ENCODE peak calls at places on chromosomes 6 and 20, in six cellular contexts. K is fibroblast of pulmonary artery, U is pancreas, H is heart right ventricle, J is fibroblast of mammary gland, N is SK-N-SH. I is an unnamed sample.

GRCh38 chr6:85323435-85324040 is 126.3 kb upstream of the NT5E start:
- DNase-seq in J (peak), K (peak), N (peak), U (peak), H (peak), I (peak)

GRCh38 chr6:43952746-43953145 is 174.5 kb downstream of the MRPL14 start:
- DNase-seq in K (no peak), U (peak), J (no peak), H (no peak), N (no peak), I (no peak)

GRCh38 chr6:91428953-91429560 is 842.2 kb upstream of the MAP3K7 start:
- DNase-seq in K (no peak), J (no peak), U (no peak), N (no peak), H (no peak), I (no peak)

GRCh38 chr6:56076033-56076432 is 171.3 kb downstream of the COL21A1 start:
- DNase-seq in H (no peak), U (no peak), K (peak), N (no peak), J (no peak), I (no peak)

GRCh38 chr6:42375905-42376304 is 75.8 kb downstream of the TRERF1 start:
- DNase-seq in H (no peak), K (no peak), J (no peak), U (no peak), N (no peak), I (no peak)

GRCh38 chr6:121520337-121521163 is 85.1 kb downstream of the GJA1 start:
- DNase-seq in K (peak), N (no peak), H (no peak), J (peak), U (no peak), I (no peak)

GRCh38 chr6:156876302-156876701 is 99.1 kb downstream of the ARID1B start:
- DNase-seq in J (peak), N (peak), U (no peak), H (peak), K (no peak), I (no peak)

GRCh38 chr6:43971776-43972126 is 155.5 kb downstream of the MRPL14 start:
- DNase-seq in J (no peak), N (no peak), U (peak), H (no peak), K (no peak), I (no peak)

GRCh38 chr6:147268254-147268653 is 64.0 kb downstream of the STXBP5 start:
- DNase-seq in H (no peak), N (no peak), K (peak), U (no peak), J (peak), I (no peak)

GRCh38 chr6:170296746-170297576 is 6.1 kb upstream of the DLL1 start:
- DNase-seq in U (no peak), K (no peak), N (peak), J (no peak), H (no peak), I (no peak)

GRCh38 chr20:53945478-53945877 is 124.9 kb downstream of the BCAS1 start:
- DNase-seq in N (no peak), U (no peak), K (no peak), J (no peak), H (no peak), I (no peak)

GRCh38 chr20:20814685-20815084 is 102.2 kb upstream of the RALGAPA2 start:
- DNase-seq in K (no peak), J (peak), N (no peak), U (no peak), H (no peak), I (no peak)

GRCh38 chr6:84514089-84514971 is 250.1 kb downstream of the TBX18 start:
- DNase-seq in K (no peak), N (no peak), H (no peak), U (no peak), J (no peak), I (no peak)

GRCh38 chr20:6613280-6613861 is 154.1 kb upstream of the BMP2 start:
- DNase-seq in N (no peak), K (no peak), H (no peak), J (no peak), U (no peak), I (no peak)

GRCh38 chr20:6533828-6534388 is 233.6 kb upstream of the BMP2 start:
- DNase-seq in N (no peak), H (no peak), J (peak), U (no peak), K (peak), I (no peak)

GRCh38 chr6:63872233-63872632 is 236.6 kb downstream of the PHF3 start:
- DNase-seq in N (no peak), K (no peak), U (no peak), H (no peak), J (no peak), I (no peak)

GRCh38 chr6:45074423-45074822 is 253.7 kb upstream of the RUNX2 start:
- DNase-seq in K (peak), H (no peak), U (no peak), J (no peak), N (no peak), I (no peak)

GRCh38 chr6:135358251-135358821 is 139.2 kb downstream of the AHI1 start:
- DNase-seq in K (peak), H (no peak), N (no peak), J (peak), U (no peak), I (no peak)

GRCh38 chr20:18223399-18223798 is 64.9 kb upstream of the ZNF133 start:
- DNase-seq in U (no peak), K (no peak), H (no peak), J (no peak), N (no peak), I (no peak)

GRCh38 chr6:62808575-62809293 is 402.5 kb upstream of the FKBP1C start:
- DNase-seq in H (no peak), U (no peak), N (no peak), K (no peak), J (no peak), I (no peak)

GRCh38 chr6:10030942-10031537 is 383.8 kb downstream of the TFAP2A start:
- DNase-seq in H (no peak), U (no peak), K (no peak), J (no peak), N (peak), I (peak)

GRCh38 chr20:4335722-4336121 is 320.4 kb upstream of the RNF24 start:
- DNase-seq in J (no peak), N (no peak), U (no peak), K (no peak), H (no peak), I (no peak)

GRCh38 chr6:842141-842540 is 149.2 kb upstream of the EXOC2 start:
- DNase-seq in K (no peak), J (no peak), N (no peak), H (no peak), U (no peak), I (no peak)

GRCh38 chr6:46263709-46264091 is 92.9 kb upstream of the ENPP5 start:
- DNase-seq in N (no peak), U (no peak), J (peak), H (no peak), K (peak), I (no peak)

GRCh38 chr6:151490996-151491395 is 2.8 kb upstream of the CCDC170 start:
- DNase-seq in J (peak), H (no peak), N (no peak), U (no peak), K (no peak), I (no peak)

GRCh38 chr20:4512891-4513550 is 208.7 kb upstream of the PRND start:
- DNase-seq in H (no peak), J (peak), N (no peak), U (no peak), K (peak), I (no peak)

GRCh38 chr6:5302995-5303622 is 41.8 kb downstream of the FARS2 start:
- DNase-seq in H (peak), N (no peak), J (peak), U (peak), K (peak), I (peak)
- TF ChIP-seq CTCF in H (peak), N (no peak), J (peak), U (peak), K (peak), I (peak)

DNA sequence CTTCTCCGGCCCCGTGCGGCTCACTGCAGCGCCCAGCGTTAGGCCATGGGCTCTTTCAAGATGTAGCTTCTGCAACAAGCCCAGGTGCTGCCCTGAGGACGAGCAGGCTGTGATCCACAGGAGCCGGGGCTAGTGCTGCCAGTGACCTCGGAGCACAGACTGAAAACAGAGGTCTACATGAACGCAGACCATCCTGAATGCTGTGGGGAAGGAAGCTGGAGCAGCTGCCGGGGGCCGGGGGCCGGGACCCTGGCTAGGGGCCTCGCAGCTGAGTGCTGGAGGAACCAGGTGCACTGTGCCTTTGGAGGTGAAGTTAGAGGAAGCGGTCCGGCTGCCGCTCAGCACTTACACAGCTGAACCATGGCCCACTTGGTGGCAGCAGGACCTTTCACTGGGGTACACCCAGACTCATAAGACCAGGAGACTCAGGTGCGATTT is 58.9 kb upstream of the MPC1 start:
- DNase-seq in N (no peak), K (no peak), U (no peak), J (no peak), H (no peak), I (no peak)
- TF ChIP-seq CTCF in N (no peak), K (no peak), U (no peak), J (no peak), H (no peak), I (no peak)

GRCh38 chr20:45487231-45487635 is 17.7 kb downstream of the WFDC2 start:
- DNase-seq in J (no peak), H (no peak), N (peak), U (no peak), K (no peak), I (peak)
- TF ChIP-seq CTCF in J (no peak), H (no peak), N (peak), U (no peak), K (no peak), I (peak)

DNA sequence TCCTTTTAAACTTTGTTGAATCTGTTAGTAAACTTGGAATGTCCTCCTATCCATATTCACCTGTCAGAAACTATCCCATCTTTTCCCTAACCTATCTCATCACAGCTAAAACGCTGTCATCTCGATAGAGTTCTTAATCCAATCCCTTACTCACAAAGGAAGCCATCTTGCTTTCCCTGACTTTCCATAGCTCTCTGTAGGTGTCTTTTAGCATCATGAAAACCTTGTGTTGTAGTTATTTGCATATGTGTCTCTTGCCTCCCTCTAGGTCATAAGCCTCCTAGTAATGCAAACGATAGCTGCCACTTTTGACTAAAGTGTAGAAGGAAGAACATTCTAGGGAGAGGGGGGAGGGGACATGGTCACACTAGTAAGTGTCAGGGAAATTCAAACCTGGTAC is 283.6 kb downstream of the HAO1 start:
- DNase-seq in N (no peak), J (no peak), K (no peak), U (no peak), H (no peak), I (no peak)
- TF ChIP-seq CTCF in N (no peak), J (no peak), K (no peak), U (no peak), H (no peak), I (no peak)

DNA sequence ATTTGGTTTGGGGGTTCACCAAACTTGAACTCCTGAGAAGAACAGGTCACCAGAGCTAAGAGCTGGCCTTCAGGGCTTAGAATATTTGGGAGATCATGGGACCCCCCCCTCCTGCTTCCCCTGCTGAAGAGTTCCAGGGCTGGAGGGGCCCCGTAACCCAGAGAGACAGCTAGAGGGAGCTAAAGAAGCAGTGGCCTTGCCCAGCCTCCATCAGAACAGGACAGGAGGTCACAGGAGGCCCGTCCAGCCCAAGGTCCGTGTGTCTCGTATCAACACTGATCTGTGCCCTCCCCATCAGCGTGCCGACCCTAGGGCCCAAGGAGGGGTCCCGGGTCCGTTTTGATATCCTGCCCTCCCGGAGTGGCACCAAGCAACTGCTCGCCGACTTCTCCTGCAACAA is 40.6 kb upstream of the TGM6 start:
- DNase-seq in U (no peak), J (no peak), N (no peak), K (no peak), H (no peak), I (no peak)
- TF ChIP-seq CTCF in U (no peak), J (no peak), N (no peak), K (no peak), H (no peak), I (no peak)

GRCh38 chr6:165634486-165634885 is 28.6 kb downstream of the PDE10A start:
- DNase-seq in N (no peak), H (no peak), U (no peak), K (no peak), J (no peak), I (no peak)

GRCh38 chr6:165636415-165637048 is 26.5 kb downstream of the PDE10A start:
- DNase-seq in J (no peak), K (peak), N (no peak), U (no peak), H (no peak), I (no peak)

GRCh38 chr6:165636015-165636414 is 27.0 kb downstream of the PDE10A start:
- DNase-seq in H (no peak), K (peak), N (no peak), U (no peak), J (no peak), I (no peak)

GRCh38 chr6:165632194-165632593 is 30.8 kb downstream of the PDE10A start:
- DNase-seq in J (no peak), K (peak), U (no peak), N (no peak), H (no peak), I (no peak)

DNA sequence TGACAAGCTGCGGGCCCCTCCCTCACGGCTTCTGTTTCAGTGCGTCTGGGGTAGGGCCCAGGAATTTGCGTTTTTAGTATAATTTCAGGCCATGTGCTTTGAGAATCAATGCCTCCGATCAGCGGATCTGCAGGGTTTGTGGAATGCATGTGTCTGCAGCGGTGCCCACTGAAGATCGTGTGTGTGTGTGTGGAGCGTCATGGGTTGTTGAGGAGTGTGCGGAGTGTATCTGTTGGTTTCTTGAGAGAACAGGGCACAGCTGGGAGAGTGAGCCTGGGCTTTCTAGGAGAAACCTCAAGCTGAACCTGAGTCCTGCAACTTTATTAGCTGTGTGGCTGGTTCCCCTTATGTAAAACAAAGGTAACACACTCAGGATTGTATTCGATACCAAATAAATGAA is 29.0 kb downstream of the PDE10A start:
- DNase-seq in K (no peak), J (no peak), U (no peak), H (no peak), N (no peak), I (no peak)
- TF ChIP-seq CTCF in K (no peak), J (no peak), U (no peak), H (no peak), N (no peak), I (no peak)

I was measured in nephron progenitor cell.